ENCODE peak calls at places on chromosomes 16 and 17, in six cellular contexts. One of them, this sample, is unnamed.

GRCh38 chr16:29794231-29794710 is 3.7 kb downstream of the KIF22 start:
- DNase-seq in brain microvascular endothelial cell: no peak
- DNase-seq in ascending aorta: no peak
- DNase-seq in epithelial cell of proximal tubule: no peak
- DNase-seq in cardiac muscle cell: no peak
- DNase-seq in lower lobe of right lung: no peak
- DNase-seq in this sample: no peak

GRCh38 chr16:9053006-9053601 is 38.3 kb upstream of the HAPSTR1 start:
- DNase-seq in brain microvascular endothelial cell: peak
- DNase-seq in ascending aorta: no peak
- DNase-seq in epithelial cell of proximal tubule: no peak
- DNase-seq in cardiac muscle cell: peak
- DNase-seq in lower lobe of right lung: peak
- DNase-seq in this sample: peak

GRCh38 chr17:48725294-48726064 is 2.5 kb downstream of the PRAC2 start:
- DNase-seq in brain microvascular endothelial cell: no peak
- DNase-seq in ascending aorta: no peak
- DNase-seq in epithelial cell of proximal tubule: no peak
- DNase-seq in cardiac muscle cell: no peak
- DNase-seq in lower lobe of right lung: no peak
- DNase-seq in this sample: no peak

GRCh38 chr17:77281904-77282367 is 141.2 kb downstream of the SEC14L1 start:
- DNase-seq in brain microvascular endothelial cell: no peak
- DNase-seq in ascending aorta: no peak
- DNase-seq in epithelial cell of proximal tubule: no peak
- DNase-seq in cardiac muscle cell: peak
- DNase-seq in lower lobe of right lung: peak
- DNase-seq in this sample: no peak

GRCh38 chr16:76955629-76956028 is 235.4 kb upstream of the MON1B start:
- DNase-seq in brain microvascular endothelial cell: peak
- DNase-seq in ascending aorta: no peak
- DNase-seq in epithelial cell of proximal tubule: no peak
- DNase-seq in cardiac muscle cell: peak
- DNase-seq in lower lobe of right lung: no peak
- DNase-seq in this sample: no peak

GRCh38 chr17:78399028-78399692 is 20.7 kb downstream of the PGS1 start:
- DNase-seq in brain microvascular endothelial cell: no peak
- DNase-seq in ascending aorta: no peak
- DNase-seq in epithelial cell of proximal tubule: no peak
- DNase-seq in cardiac muscle cell: no peak
- DNase-seq in lower lobe of right lung: no peak
- DNase-seq in this sample: no peak

GRCh38 chr17:65074778-65075250 is 18.3 kb upstream of the GNA13 start:
- DNase-seq in brain microvascular endothelial cell: no peak
- DNase-seq in ascending aorta: no peak
- DNase-seq in epithelial cell of proximal tubule: no peak
- DNase-seq in cardiac muscle cell: peak
- DNase-seq in lower lobe of right lung: peak
- DNase-seq in this sample: no peak

GRCh38 chr16:80527297-80527696 is 13.5 kb upstream of the DYNLRB2 start:
- DNase-seq in brain microvascular endothelial cell: peak
- DNase-seq in ascending aorta: no peak
- DNase-seq in epithelial cell of proximal tubule: no peak
- DNase-seq in cardiac muscle cell: peak
- DNase-seq in lower lobe of right lung: no peak
- DNase-seq in this sample: peak

GRCh38 chr17:59483860-59484259 is 81.5 kb upstream of the DHX40 start:
- DNase-seq in brain microvascular endothelial cell: no peak
- DNase-seq in ascending aorta: no peak
- DNase-seq in epithelial cell of proximal tubule: no peak
- DNase-seq in cardiac muscle cell: no peak
- DNase-seq in lower lobe of right lung: no peak
- DNase-seq in this sample: no peak

GRCh38 chr16:16032271-16032979 is 83.0 kb downstream of the ABCC1 start:
- DNase-seq in brain microvascular endothelial cell: no peak
- DNase-seq in ascending aorta: no peak
- DNase-seq in epithelial cell of proximal tubule: no peak
- DNase-seq in cardiac muscle cell: no peak
- DNase-seq in lower lobe of right lung: no peak
- DNase-seq in this sample: no peak

GRCh38 chr17:41914358-41914766 is 4.4 kb downstream of the ACLY start:
- DNase-seq in brain microvascular endothelial cell: peak
- DNase-seq in ascending aorta: no peak
- DNase-seq in epithelial cell of proximal tubule: no peak
- DNase-seq in cardiac muscle cell: peak
- DNase-seq in lower lobe of right lung: no peak
- DNase-seq in this sample: no peak

GRCh38 chr16:87575027-87575804 is 27.1 kb upstream of the JPH3 start:
- DNase-seq in brain microvascular endothelial cell: no peak
- DNase-seq in ascending aorta: no peak
- DNase-seq in epithelial cell of proximal tubule: no peak
- DNase-seq in cardiac muscle cell: peak
- DNase-seq in lower lobe of right lung: no peak
- DNase-seq in this sample: no peak
- TF ChIP-seq CTCF in brain microvascular endothelial cell: peak
- TF ChIP-seq CTCF in ascending aorta: no peak
- TF ChIP-seq CTCF in epithelial cell of proximal tubule: no peak
- TF ChIP-seq CTCF in cardiac muscle cell: peak
- TF ChIP-seq CTCF in lower lobe of right lung: no peak
- TF ChIP-seq CTCF in this sample: peak

DNA sequence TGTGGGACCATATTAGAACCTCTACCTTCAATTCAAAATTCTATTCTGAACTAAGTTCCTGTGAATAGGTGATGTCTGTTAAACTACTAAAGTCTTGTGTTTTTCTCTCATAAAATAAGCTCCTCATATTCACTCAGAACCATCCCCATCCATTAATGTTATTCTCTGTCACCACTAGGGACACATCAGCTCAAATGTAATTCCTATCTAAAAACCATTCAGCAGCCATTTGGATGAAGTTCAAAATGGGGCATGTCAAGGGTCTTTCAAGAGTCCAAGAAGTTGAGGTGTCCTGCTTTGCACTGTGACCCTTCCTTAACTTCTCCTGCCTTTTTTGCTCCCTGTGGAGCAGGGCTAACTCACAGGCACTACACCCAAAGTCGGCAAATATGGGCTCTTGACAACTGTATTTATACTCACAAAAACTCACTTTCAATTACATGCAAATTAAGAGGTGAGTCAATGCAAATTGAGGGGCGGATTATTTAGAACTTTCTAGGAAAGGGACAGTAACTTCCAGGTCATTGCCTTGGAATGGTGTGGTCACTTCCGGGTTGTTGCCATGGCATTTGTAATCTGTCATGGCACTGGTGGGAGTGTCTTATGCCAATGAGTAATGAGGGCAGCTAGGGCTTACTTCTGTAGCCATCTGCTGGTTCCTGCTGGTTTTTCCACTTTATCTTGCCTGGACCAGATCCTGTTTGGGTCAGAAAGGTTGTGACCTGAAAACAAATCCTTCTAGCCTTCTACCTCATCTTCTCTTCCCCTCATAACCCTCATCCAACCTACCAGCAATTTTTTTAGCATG is 128.2 kb upstream of the COX10 start:
- DNase-seq in brain microvascular endothelial cell: peak
- DNase-seq in ascending aorta: no peak
- DNase-seq in epithelial cell of proximal tubule: no peak
- DNase-seq in cardiac muscle cell: no peak
- DNase-seq in lower lobe of right lung: no peak
- DNase-seq in this sample: no peak
- TF ChIP-seq CTCF in brain microvascular endothelial cell: no peak
- TF ChIP-seq CTCF in ascending aorta: no peak
- TF ChIP-seq CTCF in epithelial cell of proximal tubule: no peak
- TF ChIP-seq CTCF in cardiac muscle cell: no peak
- TF ChIP-seq CTCF in lower lobe of right lung: no peak
- TF ChIP-seq CTCF in this sample: no peak

GRCh38 chr17:47120521-47121095 is 68.5 kb downstream of the CDC27 start:
- DNase-seq in brain microvascular endothelial cell: peak
- DNase-seq in ascending aorta: no peak
- DNase-seq in epithelial cell of proximal tubule: no peak
- DNase-seq in cardiac muscle cell: no peak
- DNase-seq in lower lobe of right lung: no peak
- DNase-seq in this sample: no peak
- TF ChIP-seq CTCF in brain microvascular endothelial cell: no peak
- TF ChIP-seq CTCF in ascending aorta: no peak
- TF ChIP-seq CTCF in epithelial cell of proximal tubule: no peak
- TF ChIP-seq CTCF in cardiac muscle cell: no peak
- TF ChIP-seq CTCF in lower lobe of right lung: no peak
- TF ChIP-seq CTCF in this sample: no peak

DNA sequence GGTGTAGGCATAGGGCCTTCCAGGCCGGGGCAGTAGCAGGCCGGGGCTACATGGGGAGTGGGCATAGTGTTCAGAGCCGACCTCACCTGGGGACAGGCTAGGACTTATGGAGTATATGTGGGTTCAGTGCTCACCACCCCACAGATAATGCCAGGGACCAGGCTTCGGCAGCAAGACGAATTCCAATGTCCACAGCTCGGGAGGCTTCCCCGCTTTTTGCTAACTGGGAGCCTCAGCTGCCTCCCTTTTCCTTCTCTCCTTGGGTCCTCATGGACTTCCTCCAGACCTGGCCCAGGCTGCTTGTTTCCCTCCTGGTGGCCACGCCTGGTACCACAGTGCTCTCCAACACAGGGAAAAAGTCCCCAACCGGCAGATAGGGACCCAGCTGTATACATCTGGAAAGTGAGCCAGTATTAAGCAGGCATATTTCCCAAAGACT is 20.1 kb upstream of the SLC46A1 start:
- DNase-seq in brain microvascular endothelial cell: no peak
- DNase-seq in ascending aorta: no peak
- DNase-seq in epithelial cell of proximal tubule: no peak
- DNase-seq in cardiac muscle cell: peak
- DNase-seq in lower lobe of right lung: no peak
- DNase-seq in this sample: no peak
- TF ChIP-seq CTCF in brain microvascular endothelial cell: peak
- TF ChIP-seq CTCF in ascending aorta: no peak
- TF ChIP-seq CTCF in epithelial cell of proximal tubule: peak
- TF ChIP-seq CTCF in cardiac muscle cell: peak
- TF ChIP-seq CTCF in lower lobe of right lung: peak
- TF ChIP-seq CTCF in this sample: peak

GRCh38 chr17:503449-503700 is 150.8 kb upstream of the RPH3AL start:
- DNase-seq in brain microvascular endothelial cell: no peak
- DNase-seq in ascending aorta: no peak
- DNase-seq in epithelial cell of proximal tubule: no peak
- DNase-seq in cardiac muscle cell: no peak
- DNase-seq in lower lobe of right lung: no peak
- DNase-seq in this sample: no peak
- TF ChIP-seq CTCF in brain microvascular endothelial cell: no peak
- TF ChIP-seq CTCF in ascending aorta: no peak
- TF ChIP-seq CTCF in epithelial cell of proximal tubule: no peak
- TF ChIP-seq CTCF in cardiac muscle cell: no peak
- TF ChIP-seq CTCF in lower lobe of right lung: no peak
- TF ChIP-seq CTCF in this sample: no peak

GRCh38 chr17:7215136-7215638 is 4.4 kb downstream of the DLG4 start:
- DNase-seq in brain microvascular endothelial cell: no peak
- DNase-seq in ascending aorta: no peak
- DNase-seq in epithelial cell of proximal tubule: peak
- DNase-seq in cardiac muscle cell: no peak
- DNase-seq in lower lobe of right lung: no peak
- DNase-seq in this sample: no peak
- TF ChIP-seq CTCF in brain microvascular endothelial cell: no peak
- TF ChIP-seq CTCF in ascending aorta: no peak
- TF ChIP-seq CTCF in epithelial cell of proximal tubule: no peak
- TF ChIP-seq CTCF in cardiac muscle cell: no peak
- TF ChIP-seq CTCF in lower lobe of right lung: no peak
- TF ChIP-seq CTCF in this sample: no peak

GRCh38 chr17:28912281-28912937 is 9.5 kb upstream of the DHRS13 start:
- DNase-seq in brain microvascular endothelial cell: no peak
- DNase-seq in ascending aorta: no peak
- DNase-seq in epithelial cell of proximal tubule: no peak
- DNase-seq in cardiac muscle cell: no peak
- DNase-seq in lower lobe of right lung: peak
- DNase-seq in this sample: no peak
- TF ChIP-seq CTCF in brain microvascular endothelial cell: peak
- TF ChIP-seq CTCF in ascending aorta: no peak
- TF ChIP-seq CTCF in epithelial cell of proximal tubule: peak
- TF ChIP-seq CTCF in cardiac muscle cell: peak
- TF ChIP-seq CTCF in lower lobe of right lung: peak
- TF ChIP-seq CTCF in this sample: no peak

GRCh38 chr16:74071996-74072559 is 224.5 kb upstream of the PSMD7 start:
- DNase-seq in brain microvascular endothelial cell: no peak
- DNase-seq in ascending aorta: no peak
- DNase-seq in epithelial cell of proximal tubule: no peak
- DNase-seq in cardiac muscle cell: no peak
- DNase-seq in lower lobe of right lung: no peak
- DNase-seq in this sample: no peak
- TF ChIP-seq CTCF in brain microvascular endothelial cell: no peak
- TF ChIP-seq CTCF in ascending aorta: no peak
- TF ChIP-seq CTCF in epithelial cell of proximal tubule: no peak
- TF ChIP-seq CTCF in cardiac muscle cell: no peak
- TF ChIP-seq CTCF in lower lobe of right lung: no peak
- TF ChIP-seq CTCF in this sample: no peak

GRCh38 chr16:70251651-70252354 is at the start of gene EXOSC6:
- DNase-seq in brain microvascular endothelial cell: peak
- DNase-seq in ascending aorta: peak
- DNase-seq in epithelial cell of proximal tubule: peak
- DNase-seq in cardiac muscle cell: peak
- DNase-seq in lower lobe of right lung: peak
- DNase-seq in this sample: peak

GRCh38 chr16:70254095-70254964 is 2.6 kb upstream of the EXOSC6 start:
- DNase-seq in brain microvascular endothelial cell: peak
- DNase-seq in ascending aorta: no peak
- DNase-seq in epithelial cell of proximal tubule: no peak
- DNase-seq in cardiac muscle cell: no peak
- DNase-seq in lower lobe of right lung: no peak
- DNase-seq in this sample: no peak

GRCh38 chr16:70253291-70254094 is 1.8 kb upstream of the EXOSC6 start:
- DNase-seq in brain microvascular endothelial cell: peak
- DNase-seq in ascending aorta: no peak
- DNase-seq in epithelial cell of proximal tubule: no peak
- DNase-seq in cardiac muscle cell: peak
- DNase-seq in lower lobe of right lung: no peak
- DNase-seq in this sample: no peak

GRCh38 chr16:70250748-70251650 is 741 bp downstream of the EXOSC6 start:
- DNase-seq in brain microvascular endothelial cell: peak
- DNase-seq in ascending aorta: no peak
- DNase-seq in epithelial cell of proximal tubule: no peak
- DNase-seq in cardiac muscle cell: peak
- DNase-seq in lower lobe of right lung: peak
- DNase-seq in this sample: no peak

DNA sequence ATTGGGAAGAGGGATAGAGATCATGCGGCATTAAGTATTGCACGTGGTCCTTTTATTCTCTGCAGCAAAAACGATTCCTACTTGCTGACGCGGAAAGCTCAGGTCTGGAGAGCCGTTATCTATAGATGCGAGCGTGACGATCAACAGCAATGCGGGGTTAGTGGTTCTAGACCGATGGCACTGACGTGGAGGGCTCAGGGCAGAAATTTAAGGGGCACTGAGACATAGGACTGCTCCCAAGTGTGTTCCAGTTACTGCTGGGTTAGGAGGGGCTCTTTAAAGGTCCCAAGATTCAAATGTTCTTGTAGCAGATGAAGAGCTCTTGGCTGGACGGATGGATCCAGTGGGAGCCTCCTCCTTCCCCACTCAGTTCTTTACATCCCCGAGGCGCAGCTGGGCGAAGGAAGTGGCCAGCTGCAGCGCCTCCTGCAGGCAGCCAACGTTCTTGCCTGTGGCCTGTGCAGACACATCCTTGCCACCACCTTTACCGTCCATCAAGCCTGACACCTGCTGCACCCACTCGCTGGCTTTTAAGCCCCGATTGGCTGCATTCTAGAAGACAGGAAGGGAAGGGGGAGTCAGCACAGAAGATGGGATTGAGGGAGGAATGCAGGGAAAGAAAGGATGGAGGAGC is 732 bp upstream of the EXOSC6 start:
- DNase-seq in brain microvascular endothelial cell: no peak
- DNase-seq in ascending aorta: no peak
- DNase-seq in epithelial cell of proximal tubule: no peak
- DNase-seq in cardiac muscle cell: peak
- DNase-seq in lower lobe of right lung: no peak
- DNase-seq in this sample: no peak
- TF ChIP-seq CTCF in brain microvascular endothelial cell: peak
- TF ChIP-seq CTCF in ascending aorta: no peak
- TF ChIP-seq CTCF in epithelial cell of proximal tubule: peak
- TF ChIP-seq CTCF in cardiac muscle cell: peak
- TF ChIP-seq CTCF in lower lobe of right lung: peak
- TF ChIP-seq CTCF in this sample: peak